ENCODE peak calls at places on chromosome 5, in five cellular contexts. N is mesothelial cell of epicardium, E is chondrocyte, I is cardiac fibroblast, K is ovary. V is an unnamed sample.

GRCh38 chr5:14730881-14731280 is 66.4 kb downstream of the OTULIN start:
- DNase-seq in N (no peak), I (no peak), E (no peak), K (no peak), V (no peak)

GRCh38 chr5:160441352-160441781 is 19.7 kb downstream of the PTTG1 start:
- DNase-seq in K (no peak), E (no peak), I (no peak), N (no peak), V (no peak)

GRCh38 chr5:15601274-15601673 is 101.3 kb downstream of the FBXL7 start:
- DNase-seq in K (no peak), I (peak; percentile 10), N (no peak), E (no peak), V (peak; percentile 19)

GRCh38 chr5:139061274-139061673 is 136.9 kb downstream of the SIL1 start:
- DNase-seq in K (peak; percentile 41), E (no peak), I (peak; percentile 93), N (no peak), V (peak; percentile 81)

GRCh38 chr5:169850407-169850806 is 129.9 kb downstream of the INSYN2B start:
- DNase-seq in K (no peak), N (no peak), I (no peak), E (no peak), V (peak; percentile 17)

GRCh38 chr5:15992918-15993317 is 186.7 kb downstream of the MARCHF11 start:
- DNase-seq in K (no peak), I (peak; percentile 40), E (no peak), N (no peak), V (peak; percentile 74)

GRCh38 chr5:66945389-66946349 is 250.9 kb downstream of the CD180 start:
- DNase-seq in K (no peak), E (no peak), N (no peak), I (peak; percentile 12), V (no peak)

GRCh38 chr5:167908596-167908995 is 382.8 kb upstream of the WWC1 start:
- DNase-seq in I (peak; percentile 8), E (no peak), K (no peak), N (no peak), V (no peak)

GRCh38 chr5:76582252-76583162 is 40.7 kb downstream of the F2RL2 start:
- DNase-seq in E (no peak), K (no peak), I (peak; percentile 25), N (no peak), V (no peak)

GRCh38 chr5:26948921-26949320 is 89.5 kb downstream of the CDH9 start:
- DNase-seq in N (no peak), E (no peak), K (no peak), I (no peak), V (no peak)

GRCh38 chr5:61332369-61332745 is 299 bp downstream of the ZSWIM6 start:
- DNase-seq in K (no peak), E (no peak), N (no peak), I (peak; percentile 38), V (no peak)

GRCh38 chr5:155844541-155844940 is 482.4 kb upstream of the SGCD start:
- DNase-seq in E (no peak), I (no peak), N (no peak), K (no peak), V (no peak)

GRCh38 chr5:129096382-129096991 is 1.9 kb downstream of the ISOC1 start:
- DNase-seq in K (no peak), N (no peak), E (no peak), I (peak; percentile 33), V (no peak)

GRCh38 chr5:135140805-135141204 is 106.8 kb upstream of the PITX1 start:
- DNase-seq in K (no peak), I (peak; percentile 22), N (no peak), E (no peak), V (peak; percentile 59)

GRCh38 chr5:147098233-147098790 is 136.5 kb upstream of the STK32A start:
- DNase-seq in K (no peak), N (no peak), E (no peak), I (peak; percentile 62), V (peak; percentile 93)

GRCh38 chr5:179319741-179320281 is 25.4 kb downstream of the ADAMTS2 start:
- DNase-seq in E (peak; percentile 63), I (peak; percentile 60), N (no peak), K (no peak), V (peak; percentile 69)

GRCh38 chr5:151086905-151087360 is 6.1 kb upstream of the TNIP1 start:
- DNase-seq in N (peak; percentile 42), K (no peak), I (no peak), E (no peak), V (no peak)

GRCh38 chr5:33439905-33440481 is 772 bp upstream of the TARS1 start:
- DNase-seq in E (no peak), K (no peak), I (no peak), N (no peak), V (peak; percentile 37)

GRCh38 chr5:88813244-88813643 is 69.7 kb downstream of the MEF2C start:
- DNase-seq in K (no peak), N (no peak), E (no peak), I (no peak), V (no peak)

GRCh38 chr5:25091917-25092316 is 447.1 kb upstream of the CDH10 start:
- DNase-seq in E (no peak), I (no peak), K (no peak), N (no peak), V (no peak)

GRCh38 chr5:168721966-168722365 is 142.8 kb upstream of the PANK3 start:
- DNase-seq in I (no peak), N (no peak), K (no peak), E (no peak), V (no peak)

GRCh38 chr5:137995077-137995746 is 37.7 kb downstream of the FAM13B start:
- DNase-seq in I (peak; percentile 63), E (no peak), K (no peak), N (no peak), V (peak; percentile 64)

GRCh38 chr5:43008369-43009158 is 31.6 kb downstream of the ANXA2R start:
- DNase-seq in K (peak; percentile 84), E (peak; percentile 84), I (peak; percentile 94), N (peak; percentile 84), V (peak; percentile 95)

GRCh38 chr5:13217636-13218035 is 726.9 kb downstream of the DNAH5 start:
- DNase-seq in N (no peak), E (no peak), K (no peak), I (no peak), V (no peak)

GRCh38 chr5:78576376-78576775 is 72.2 kb downstream of the LHFPL2 start:
- DNase-seq in N (no peak), E (no peak), I (no peak), K (no peak), V (peak; percentile 44)

GRCh38 chr5:14281746-14282181 is 138.6 kb downstream of the TRIO start:
- DNase-seq in K (no peak), N (no peak), E (no peak), I (no peak), V (no peak)

GRCh38 chr5:154757647-154758406 is 2.6 kb downstream of the LARP1 start:
- DNase-seq in K (no peak), E (no peak), I (no peak), N (no peak), V (peak; percentile 61)

GRCh38 chr5:180799194-180799593 is 3.4 kb downstream of the MGAT1 start:
- DNase-seq in I (no peak), K (no peak), N (peak; percentile 46), E (no peak), V (no peak)

GRCh38 chr5:180801596-180802324 is 846 bp downstream of the MGAT1 start:
- DNase-seq in N (peak; percentile 20), E (no peak), K (no peak), I (no peak), V (no peak)

GRCh38 chr5:180798193-180798592 is 4.4 kb downstream of the MGAT1 start:
- DNase-seq in N (peak; percentile 10), K (no peak), E (no peak), I (no peak), V (no peak)

GRCh38 chr5:180802325-180803180 is at the start of gene MGAT1:
- DNase-seq in E (no peak), N (peak; percentile 82), I (peak; percentile 92), K (peak; percentile 91), V (peak; percentile 82)

GRCh38 chr5:180799902-180800801 is 2.5 kb downstream of the MGAT1 start:
- DNase-seq in I (peak; percentile 52), E (no peak), N (peak; percentile 20), K (no peak), V (peak; percentile 78)
- TF ChIP-seq CTCF in I (peak; percentile 13), E (peak; percentile 46), N (no peak), K (no peak), V (peak; percentile 20)

DNA sequence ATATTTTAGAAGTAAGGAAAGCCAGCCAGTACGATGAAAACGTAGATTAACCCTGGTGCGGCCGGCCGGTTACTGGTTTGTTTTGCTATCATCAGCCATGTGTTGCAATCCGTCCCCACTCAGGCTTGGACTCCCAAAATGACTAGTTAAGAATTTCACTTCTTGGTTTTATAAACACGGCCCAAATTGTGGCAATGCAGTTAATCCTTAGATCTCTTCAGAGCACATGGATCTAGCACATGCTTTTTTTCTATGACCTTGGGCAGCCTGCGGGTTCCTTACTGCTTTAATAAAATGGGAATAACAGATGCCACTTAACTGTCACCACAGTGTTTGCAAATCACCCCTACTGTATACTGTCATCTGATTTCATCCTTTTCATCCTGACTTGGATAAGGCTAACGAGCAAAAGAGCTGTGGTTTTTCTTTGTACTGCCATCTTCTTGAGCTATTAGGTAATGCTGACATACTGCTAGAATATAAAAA is 1.5 kb downstream of the NDFIP1 start:
- DNase-seq in N (no peak), E (no peak), I (peak; percentile 46), K (no peak), V (peak; percentile 58)
- TF ChIP-seq CTCF in N (no peak), E (peak; percentile 70), I (no peak), K (no peak), V (peak; percentile 9)

GRCh38 chr5:2017540-2018389 is 135.0 kb upstream of the IRX4 start:
- DNase-seq in N (no peak), I (peak; percentile 17), E (no peak), K (no peak), V (peak; percentile 30)
- TF ChIP-seq CTCF in N (peak; percentile 43), I (peak; percentile 25), E (peak; percentile 61), K (no peak), V (peak; percentile 57)

DNA sequence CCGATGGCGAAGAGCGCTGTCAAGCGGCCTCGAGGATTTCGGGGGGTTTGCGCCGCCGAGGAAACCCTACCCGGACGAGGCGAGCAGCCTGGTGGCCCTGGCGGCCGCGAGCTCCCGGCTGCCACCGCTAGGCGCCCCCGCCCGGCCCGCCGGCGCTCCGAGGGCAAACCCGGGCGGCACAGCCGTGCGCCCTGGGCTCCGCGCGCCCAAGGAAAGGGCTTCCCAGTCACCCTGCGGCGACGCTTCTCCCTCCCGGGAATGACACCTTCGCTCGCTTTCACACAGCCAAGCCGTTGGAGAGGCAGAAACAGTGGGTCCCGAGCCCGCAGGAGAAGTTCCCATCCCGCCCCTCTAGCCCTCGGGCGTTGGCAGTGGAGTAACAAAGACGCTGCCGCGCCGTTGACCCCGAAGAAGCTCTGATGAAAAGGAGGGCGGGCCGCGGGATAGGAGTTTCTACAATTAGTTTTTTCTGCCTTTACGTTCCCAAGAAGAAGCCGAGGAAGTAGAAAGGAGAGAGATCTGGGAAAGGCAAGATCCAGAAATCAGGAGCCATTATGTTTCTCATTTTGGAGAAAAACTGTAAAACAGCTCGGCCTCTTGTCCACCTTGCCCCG is 126.1 kb downstream of the TMEM174 start:
- DNase-seq in N (no peak), E (no peak), K (no peak), I (no peak), V (no peak)
- TF ChIP-seq CTCF in N (peak; percentile 26), E (peak; percentile 72), K (no peak), I (no peak), V (no peak)